ENCODE peak calls at places on chromosome X, in five cellular contexts. Q, B, H, D and R are unnamed samples.

GRCh38 chrX:150704030-150704613 is 10.9 kb downstream of the MTMR1 start:
- DNase-seq in H (no peak), B (no peak), D (no peak), Q (no peak), R (no peak)

GRCh38 chrX:150546711-150547153 is 21.7 kb upstream of the MTM1 start:
- DNase-seq in D (no peak), B (no peak), H (no peak), Q (no peak), R (no peak)

GRCh38 chrX:70554081-70554480 is 109.4 kb downstream of the DLG3 start:
- DNase-seq in B (no peak), Q (no peak), H (no peak), D (no peak), R (no peak)

GRCh38 chrX:102659790-102660757 is 8.8 kb downstream of the GPRASP1 start:
- DNase-seq in Q (peak; percentile 29), B (peak; percentile 71), D (peak; percentile 88), H (peak; percentile 91), R (peak; percentile 92)

GRCh38 chrX:136689441-136689840 is 41.5 kb downstream of the CD40LG start:
- DNase-seq in H (no peak), Q (no peak), D (no peak), B (no peak), R (no peak)

GRCh38 chrX:30812326-30812725 is 76.7 kb downstream of the TAB3 start:
- DNase-seq in H (no peak), Q (no peak), D (no peak), B (no peak), R (no peak)

GRCh38 chrX:149829751-149830191 is 48.0 kb downstream of the MAGEA9 start:
- DNase-seq in D (no peak), Q (no peak), H (no peak), B (no peak), R (no peak)

GRCh38 chrX:70446380-70447350 is 2.0 kb downstream of the DLG3 start:
- DNase-seq in D (no peak), H (no peak), B (no peak), Q (no peak), R (no peak)

GRCh38 chrX:150907474-150907873 is 9.0 kb upstream of the CD99L2 start:
- DNase-seq in D (no peak), B (no peak), Q (no peak), H (no peak), R (no peak)

GRCh38 chrX:150038356-150038755 is 100.1 kb upstream of the EOLA2 start:
- DNase-seq in D (no peak), Q (no peak), B (no peak), H (no peak), R (no peak)

GRCh38 chrX:67585401-67585800 is 41.6 kb downstream of the AR start:
- DNase-seq in D (no peak), Q (no peak), B (no peak), H (no peak), R (no peak)
- TF ChIP-seq CTCF in D (no peak), Q (no peak), B (no peak), H (no peak), R (no peak)

DNA sequence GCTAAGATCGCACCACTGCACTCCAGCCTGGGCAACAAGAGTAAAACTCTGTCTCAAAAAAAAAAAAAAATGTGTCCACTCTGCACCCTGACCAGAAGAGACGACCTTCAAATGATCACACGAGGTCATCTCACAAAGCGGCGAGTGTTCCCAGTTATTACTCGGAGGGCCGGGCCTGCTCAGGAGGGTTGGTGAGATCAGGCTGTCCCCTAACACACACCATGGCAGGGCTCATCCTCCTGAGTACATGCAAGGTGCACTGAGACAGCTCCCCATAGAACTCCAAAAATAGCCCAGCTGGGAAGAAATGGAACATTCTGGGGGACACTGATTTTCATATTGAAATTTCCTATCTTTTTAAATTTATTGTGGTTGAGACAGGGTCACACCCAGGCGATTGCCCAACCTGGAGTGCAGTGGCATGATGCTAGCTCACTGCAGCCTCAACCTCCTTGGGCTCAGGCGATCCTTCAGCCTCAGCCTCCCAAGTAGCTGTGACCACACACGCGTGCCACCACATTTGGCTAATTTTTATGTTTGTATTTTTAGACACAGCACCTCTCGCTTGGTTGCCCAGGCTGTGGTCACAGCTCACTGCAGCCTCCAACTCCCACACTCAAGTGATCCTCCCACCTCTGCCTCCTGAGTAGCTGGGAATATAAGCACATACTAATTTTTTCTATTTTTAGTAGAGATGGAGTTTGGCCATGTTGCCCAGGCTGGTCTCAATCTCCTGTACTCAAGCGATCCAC is 51.5 kb downstream of the DHRSX start:
- DNase-seq in D (peak; percentile 27), H (no peak), B (no peak), Q (no peak), R (no peak)
- H3K27ac ChIP-seq in D (no peak overlapping the region), H (no peak overlapping the region), B (no peak overlapping the region), Q (no peak overlapping the region), R (no peak overlapping the region)

GRCh38 chrX:15142084-15142715 is 127.7 kb downstream of the ASB9 start:
- DNase-seq in H (no peak), B (no peak), D (no peak), Q (no peak), R (no peak)

GRCh38 chrX:15143050-15143824 is 126.6 kb downstream of the ASB9 start:
- DNase-seq in Q (no peak), H (peak; percentile 71), B (peak; percentile 31), D (peak; percentile 43), R (peak; percentile 56)

GRCh38 chrX:15143825-15144121 is 126.1 kb downstream of the ASB9 start:
- DNase-seq in H (no peak), B (no peak), Q (no peak), D (no peak), R (no peak)

GRCh38 chrX:15150578-15150977 is 119.3 kb downstream of the ASB9 start:
- DNase-seq in D (no peak), Q (no peak), B (no peak), H (no peak), R (no peak)

DNA sequence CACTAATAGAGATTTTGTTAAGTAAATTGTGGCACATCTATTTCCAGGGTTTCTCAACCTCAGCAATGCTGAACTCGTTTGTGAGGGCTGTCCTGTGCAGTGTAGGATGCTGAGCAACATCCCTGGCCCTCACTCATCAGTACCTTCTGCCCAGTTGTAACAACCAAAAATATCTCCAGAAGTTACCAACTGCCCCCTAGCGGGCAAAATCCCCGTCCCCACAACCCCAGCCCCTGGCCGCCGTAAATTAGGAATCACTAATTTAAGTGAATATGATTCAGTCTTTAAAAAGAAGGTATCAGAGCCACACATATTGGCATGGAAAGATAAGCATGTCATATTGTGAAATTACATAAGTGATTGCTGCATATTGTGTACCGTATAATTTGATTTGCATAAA is 123.4 kb downstream of the ASB9 start:
- DNase-seq in Q (no peak), H (peak; percentile 47), D (peak; percentile 38), B (no peak), R (no peak)
- TF ChIP-seq CTCF in Q (no peak), H (no peak), D (peak; percentile 32), B (peak; percentile 27), R (peak; percentile 15)

GRCh38 chrX:2892816-2893215 is 36.3 kb downstream of the ARSD start:
- DNase-seq in D (no peak), Q (no peak), B (no peak), H (no peak), R (no peak)

GRCh38 chrX:2894885-2895292 is 34.2 kb downstream of the ARSD start:
- DNase-seq in B (no peak), H (peak; percentile 68), D (no peak), Q (no peak), R (no peak)

GRCh38 chrX:2898861-2899512 is 30.2 kb downstream of the ARSD start:
- DNase-seq in H (peak; percentile 65), Q (no peak), D (no peak), B (no peak), R (no peak)

GRCh38 chrX:2901367-2902036 is 27.6 kb downstream of the ARSD start:
- DNase-seq in D (no peak), Q (no peak), H (no peak), B (no peak), R (no peak)

GRCh38 chrX:2897311-2897689 is 31.8 kb downstream of the ARSD start:
- DNase-seq in D (no peak), B (no peak), Q (no peak), H (no peak), R (no peak)
- H3K27ac ChIP-seq in D (peak overlapping the region; percentile 46), B (no peak overlapping the region), Q (no peak overlapping the region), H (peak overlapping the region; percentile 77), R (no peak overlapping the region)